ENCODE peak calls at places on chromosomes 1 and 21, in four cellular contexts. O is epithelial cell of esophagus, A is AG10803, W is GM12878. Q is an unnamed sample.

GRCh38 chr21:45278156-45278911 is 9.4 kb downstream of the POFUT2 start:
- DNase-seq in A (no peak), O (no peak), W (no peak), Q (no peak)

GRCh38 chr21:34743831-34744230 is 75.0 kb downstream of the CLIC6 start:
- DNase-seq in W (no peak), A (peak), O (peak), Q (peak)

GRCh38 chr1:185479781-185480180 is 162.7 kb upstream of the IVNS1ABP start:
- DNase-seq in A (no peak), O (no peak), W (no peak), Q (no peak)

GRCh38 chr1:97712980-97713379 is 207.9 kb downstream of the DPYD start:
- DNase-seq in O (no peak), A (no peak), W (no peak), Q (no peak)

GRCh38 chr1:174812656-174813055 is 187.1 kb upstream of the CACYBP start:
- DNase-seq in A (no peak), O (no peak), W (no peak), Q (no peak)

GRCh38 chr1:99207216-99207615 is 57.1 kb upstream of the PLPPR4 start:
- DNase-seq in O (no peak), A (no peak), W (no peak), Q (no peak)

GRCh38 chr1:40939320-40940059 is 40.0 kb upstream of the CTPS1 start:
- DNase-seq in A (peak), O (no peak), W (no peak), Q (peak)

GRCh38 chr1:43272576-43273571 is 3.1 kb downstream of the TMEM125 start:
- DNase-seq in A (no peak), W (no peak), O (no peak), Q (no peak)

GRCh38 chr1:64147759-64148158 is 55.7 kb upstream of the UBE2U start:
- DNase-seq in A (no peak), W (no peak), O (no peak), Q (peak)

GRCh38 chr1:78045850-78046778 is at the start of gene GIPC2:
- DNase-seq in W (no peak), O (peak), A (no peak), Q (peak)

GRCh38 chr21:41874611-41875010 is 4.5 kb downstream of the PRDM15 start:
- DNase-seq in A (no peak), W (no peak), O (no peak), Q (no peak)

GRCh38 chr1:77424236-77424635 is 142.4 kb downstream of the AK5 start:
- DNase-seq in W (no peak), O (peak), A (peak), Q (no peak)

GRCh38 chr1:46204406-46204742 is 1.2 kb downstream of the LURAP1 start:
- DNase-seq in O (no peak), A (no peak), W (no peak), Q (no peak)

GRCh38 chr1:41656088-41656487 is 171.6 kb upstream of the EDN2 start:
- DNase-seq in W (no peak), O (no peak), A (no peak), Q (no peak)

GRCh38 chr1:51600954-51601353 is 15.9 kb upstream of the OSBPL9 start:
- DNase-seq in A (no peak), O (no peak), W (no peak), Q (no peak)

GRCh38 chr1:72037745-72038343 is 244.5 kb downstream of the NEGR1 start:
- DNase-seq in W (no peak), A (peak), O (peak), Q (peak)

GRCh38 chr1:151905070-151905442 is 4.3 kb downstream of the THEM4 start:
- DNase-seq in W (no peak), O (no peak), A (no peak), Q (peak)

GRCh38 chr1:177190308-177190970 is 19.7 kb downstream of the BRINP2 start:
- DNase-seq in A (no peak), W (no peak), O (no peak), Q (no peak)

DNA sequence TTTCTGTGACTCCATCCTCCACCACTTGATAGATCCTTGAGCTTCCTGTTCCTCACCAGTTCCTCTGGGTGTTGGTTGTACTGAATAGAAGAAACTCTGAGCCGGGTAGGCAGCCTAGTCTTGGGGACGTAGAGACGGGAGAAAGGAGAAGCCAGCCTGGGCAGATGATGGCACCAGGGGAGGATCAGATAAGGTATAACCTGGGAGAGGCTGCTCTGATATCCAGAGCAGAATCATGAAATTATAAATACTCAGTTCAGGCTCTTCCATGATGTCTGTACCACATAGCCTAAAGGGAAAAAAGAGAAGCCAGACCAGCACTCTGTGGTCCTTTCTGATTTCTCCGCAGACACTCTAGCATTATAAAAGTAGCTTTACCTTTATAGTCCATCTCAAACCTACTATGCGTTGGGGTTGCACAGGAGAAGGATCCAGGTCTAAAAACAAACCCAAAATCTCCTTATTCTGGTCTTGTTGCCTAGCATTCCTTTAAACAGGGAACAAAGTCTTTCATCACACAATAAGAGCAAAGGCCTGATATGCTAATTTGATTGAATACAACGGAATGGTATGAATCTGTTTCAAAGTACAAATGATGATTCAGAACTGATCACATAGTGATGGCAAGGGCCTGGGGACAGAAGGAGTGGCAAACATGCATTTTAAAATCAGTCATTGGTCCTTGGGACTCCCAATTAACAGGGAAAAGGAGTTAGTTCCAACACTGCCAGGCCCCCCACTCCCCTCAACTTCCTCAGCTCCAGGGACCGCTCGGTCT is 1.2 kb upstream of the CD34 start:
- DNase-seq in O (peak), A (peak), W (no peak), Q (no peak)
- H3K4me3 ChIP-seq in O (no peak), A (no peak), W (no peak), Q (no peak)

GRCh38 chr1:23963617-23964234 is 4.1 kb downstream of the PNRC2 start:
- DNase-seq in O (no peak), W (no peak), A (no peak), Q (no peak)

GRCh38 chr1:23958810-23959460 is 693 bp upstream of the PNRC2 start:
- DNase-seq in O (peak), W (peak), A (peak), Q (peak)

GRCh38 chr1:23957096-23957495 is 2.5 kb upstream of the PNRC2 start:
- DNase-seq in O (peak), A (no peak), W (no peak), Q (no peak)

GRCh38 chr1:23960291-23960718 is 677 bp downstream of the PNRC2 start:
- DNase-seq in A (peak), W (no peak), O (peak), Q (peak)

DNA sequence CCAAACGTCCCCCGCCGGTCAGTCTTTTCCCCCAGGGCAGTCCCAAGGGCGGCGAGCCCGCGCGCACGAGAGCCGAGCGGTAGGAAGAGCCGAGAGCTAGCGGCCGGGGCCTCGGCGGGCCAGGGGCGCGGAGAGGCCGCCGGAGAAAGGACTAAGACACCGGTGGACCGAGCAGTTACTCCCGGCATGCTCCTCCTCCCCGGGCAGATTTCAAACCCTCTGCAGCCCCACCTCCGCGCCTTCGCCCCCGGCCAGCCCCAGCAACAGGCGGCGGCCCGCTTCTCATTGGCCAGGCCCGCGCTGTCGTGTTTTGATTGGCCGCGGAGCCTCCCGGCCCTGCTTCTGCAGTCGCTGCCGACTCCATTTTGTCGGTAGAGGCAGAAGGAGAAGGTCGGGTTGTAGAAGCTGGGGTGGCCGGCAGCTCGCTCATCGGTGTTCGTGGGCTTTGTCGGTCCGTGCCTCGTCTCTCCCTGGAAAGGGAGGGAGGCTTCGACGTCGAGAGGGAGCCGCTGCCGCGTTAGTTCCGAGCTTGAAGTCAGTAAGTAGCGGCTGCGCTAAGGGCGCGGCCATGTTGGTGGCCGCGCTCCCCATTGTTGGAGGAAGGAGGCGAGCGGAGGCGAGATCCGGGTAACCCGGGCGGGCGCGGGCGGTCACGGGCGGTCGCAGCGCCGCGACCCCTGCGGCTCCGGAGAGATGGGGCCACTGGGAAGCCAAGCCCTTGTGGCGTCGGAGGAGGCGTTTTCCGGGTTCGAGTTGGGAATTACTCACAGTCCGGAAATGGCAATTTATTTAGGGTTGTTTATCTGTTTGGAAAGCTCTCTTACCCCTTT is at the start of gene PNRC2:
- DNase-seq in O (peak), W (peak), A (peak), Q (peak)
- TF ChIP-seq CTCF in O (no peak), W (no peak), A (no peak), Q (no peak)

GRCh38 chr1:226656201-226656600 is 82.9 kb downstream of the ITPKB start:
- DNase-seq in A (no peak), O (no peak), W (no peak), Q (no peak)

GRCh38 chr1:226653311-226653921 is 85.7 kb downstream of the ITPKB start:
- DNase-seq in O (no peak), A (no peak), W (no peak), Q (no peak)

GRCh38 chr1:226655251-226656163 is 83.6 kb downstream of the ITPKB start:
- DNase-seq in A (no peak), O (no peak), W (no peak), Q (no peak)

GRCh38 chr1:226654046-226654445 is 85.0 kb downstream of the ITPKB start:
- DNase-seq in A (peak), O (no peak), W (no peak), Q (peak)

GRCh38 chr1:226654508-226655124 is 84.5 kb downstream of the ITPKB start:
- DNase-seq in O (no peak), W (no peak), A (no peak), Q (no peak)
- H3K4me3 ChIP-seq in O (no peak), W (peak), A (no peak), Q (no peak)

DNA sequence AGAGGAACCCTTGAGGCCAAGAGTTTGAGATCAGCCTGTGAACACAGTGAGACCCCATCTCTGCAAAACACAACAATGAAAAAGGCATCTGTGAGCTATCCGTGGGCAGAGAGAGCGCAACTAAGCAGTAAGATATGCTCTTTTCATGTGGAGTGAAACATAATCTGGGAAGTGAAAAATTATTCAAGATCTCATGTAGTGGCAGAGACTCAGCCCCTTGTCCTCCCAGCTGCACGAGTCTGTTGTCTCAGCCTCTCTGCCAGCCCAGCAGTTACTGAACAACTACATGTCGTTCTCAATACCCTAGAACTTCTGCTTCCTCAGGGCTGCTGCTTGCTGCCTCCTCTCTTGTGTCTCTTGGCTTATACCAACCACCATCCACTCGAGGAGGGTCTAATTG is 61.3 kb upstream of the WDR26 start:
- DNase-seq in A (no peak), W (no peak), O (no peak), Q (no peak)
- TF ChIP-seq CTCF in A (no peak), W (no peak), O (no peak), Q (no peak)

DNA sequence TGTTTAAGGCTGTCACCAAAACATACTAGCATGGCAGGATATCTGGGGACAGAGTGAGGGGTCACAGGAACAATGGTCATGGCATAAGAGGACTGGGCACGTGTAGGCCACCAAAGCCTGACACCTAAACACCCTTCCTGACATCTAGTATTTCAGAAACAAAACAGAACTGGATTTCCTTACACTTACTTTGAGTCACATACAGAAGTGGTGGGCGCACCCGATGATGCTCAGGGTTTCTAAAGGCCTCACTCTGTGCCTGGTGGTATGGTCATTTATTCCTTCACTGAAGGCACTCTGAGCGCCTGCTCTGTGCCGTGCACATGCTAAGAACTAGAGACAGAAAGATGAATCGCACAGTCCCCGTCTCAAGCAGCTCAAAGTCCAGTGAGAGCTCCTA is 2.0 kb downstream of the ABCB10 start:
- DNase-seq in A (no peak), O (no peak), W (no peak), Q (no peak)
- H3K4me3 ChIP-seq in A (peak), O (peak), W (peak), Q (no peak)

DNA sequence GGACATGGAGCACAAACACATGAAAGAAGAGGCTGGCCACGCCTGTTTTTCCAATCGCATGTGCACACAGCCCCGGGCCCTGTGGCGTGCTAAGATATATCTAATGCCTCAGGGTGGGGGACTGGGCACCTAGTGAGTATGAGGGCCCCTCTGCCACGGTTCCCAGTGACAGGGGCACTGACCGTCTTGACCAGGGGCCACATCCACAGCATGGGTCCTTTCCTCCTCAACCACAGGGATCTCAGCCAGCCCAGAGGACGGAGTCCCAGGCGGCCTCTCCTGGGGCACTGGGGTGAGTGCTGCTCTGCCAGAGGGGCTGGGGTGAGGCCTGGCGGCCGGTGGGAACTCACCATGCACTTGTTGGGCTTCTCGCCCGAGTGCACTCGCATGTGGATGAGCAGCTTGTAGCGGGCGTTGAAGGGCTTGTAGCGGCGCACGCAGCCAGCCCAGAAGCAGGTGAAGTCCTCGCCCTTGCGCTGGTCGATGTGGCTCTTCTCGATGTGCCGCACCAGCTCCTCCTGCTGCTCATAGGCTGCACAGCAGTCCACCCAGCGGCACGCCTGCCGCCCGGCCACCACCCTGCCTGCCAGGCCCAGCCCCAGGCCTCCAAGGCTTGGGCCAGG is 134.7 kb downstream of the DMRTB1 start:
- DNase-seq in A (no peak), O (peak), W (no peak), Q (no peak)
- TF ChIP-seq CTCF in A (no peak), O (peak), W (no peak), Q (peak)

Q was measured in fibroblast of villous mesenchyme.